ENCODE peak calls at places on chromosomes 12 and 14, in five cellular contexts. M is left ventricle myocardium inferior, U is lower leg skin, T is GM12865, A is lung. W is an unnamed sample.

GRCh38 chr14:71247106-71247505 is 339.8 kb downstream of the PCNX1 start:
- DNase-seq in M (no peak), U (no peak), T (no peak), A (no peak), W (no peak)

GRCh38 chr12:95548056-95548538 is 3.2 kb downstream of the USP44 start:
- DNase-seq in M (peak), U (no peak), T (no peak), A (peak), W (peak)

GRCh38 chr12:95146767-95147166 is 70.5 kb downstream of the FGD6 start:
- DNase-seq in M (no peak), U (no peak), T (no peak), A (no peak), W (no peak)

GRCh38 chr14:89616425-89617141 is 199.6 kb upstream of the FOXN3 start:
- DNase-seq in M (no peak), U (no peak), T (peak), A (no peak), W (no peak)

GRCh38 chr12:77152623-77153193 is 87.3 kb upstream of the E2F7 start:
- DNase-seq in M (no peak), U (no peak), T (no peak), A (no peak), W (no peak)

GRCh38 chr12:62758216-62758615 is 176.7 kb downstream of the PPM1H start:
- DNase-seq in M (no peak), U (no peak), T (peak), A (no peak), W (no peak)

GRCh38 chr12:31749024-31749704 is 20.3 kb upstream of the AMN1 start:
- DNase-seq in M (no peak), U (peak), T (peak), A (peak), W (no peak)

GRCh38 chr12:57103856-57104255 is 7.3 kb downstream of the STAT6 start:
- DNase-seq in M (no peak), U (no peak), T (no peak), A (no peak), W (no peak)

GRCh38 chr12:65656904-65657351 is 167.4 kb upstream of the HMGA2 start:
- DNase-seq in M (no peak), U (no peak), T (peak), A (no peak), W (no peak)

GRCh38 chr14:28774764-28775738 is 8.5 kb downstream of the FOXG1 start:
- DNase-seq in M (no peak), U (no peak), T (no peak), A (no peak), W (no peak)

GRCh38 chr12:120903818-120904773 is at the start of gene SPPL3:
- DNase-seq in M (peak), U (peak), T (peak), A (peak), W (peak)
- TF ChIP-seq CTCF in M (no peak), U (no peak), T (no peak), A (no peak), W (no peak)

GRCh38 chr12:11805043-11805442 is 155.6 kb downstream of the ETV6 start:
- DNase-seq in M (no peak), U (no peak), T (no peak), A (no peak), W (no peak)
- TF ChIP-seq CTCF in M (no peak), U (no peak), T (no peak), A (no peak), W (peak)

DNA sequence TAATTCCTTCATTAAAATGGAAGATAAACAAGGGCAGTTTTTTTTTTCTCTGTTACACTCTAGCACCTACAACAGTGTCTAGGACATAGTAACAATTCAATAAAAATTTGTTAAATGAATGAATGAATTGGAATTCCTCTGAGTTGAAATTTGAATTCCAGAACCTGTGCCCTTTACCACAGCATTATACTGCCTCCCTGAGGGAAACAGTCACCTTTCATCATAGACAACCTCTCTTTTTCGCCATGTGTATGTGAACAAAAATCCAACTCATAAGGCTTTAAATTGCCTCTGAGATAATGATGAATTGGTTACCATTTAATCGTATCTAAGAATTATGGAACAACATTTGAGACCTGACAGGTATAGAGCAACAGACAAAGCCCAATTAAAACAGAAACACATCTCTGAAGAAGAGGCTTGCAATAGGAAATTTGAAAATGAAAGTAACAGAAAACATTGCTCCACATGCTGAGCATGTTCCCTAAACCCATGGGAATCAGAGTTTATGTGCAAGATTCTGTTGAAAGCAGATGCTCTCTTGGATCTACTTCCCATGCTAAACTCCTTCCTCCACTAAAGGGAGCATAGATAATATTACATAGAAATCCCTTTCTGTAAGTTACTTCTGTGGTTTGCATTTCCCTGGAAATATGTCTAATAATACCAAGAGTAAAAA is 657.8 kb downstream of the GALC start:
- DNase-seq in M (no peak), U (no peak), T (no peak), A (no peak), W (no peak)
- TF ChIP-seq CTCF in M (no peak), U (no peak), T (no peak), A (no peak), W (no peak)

DNA sequence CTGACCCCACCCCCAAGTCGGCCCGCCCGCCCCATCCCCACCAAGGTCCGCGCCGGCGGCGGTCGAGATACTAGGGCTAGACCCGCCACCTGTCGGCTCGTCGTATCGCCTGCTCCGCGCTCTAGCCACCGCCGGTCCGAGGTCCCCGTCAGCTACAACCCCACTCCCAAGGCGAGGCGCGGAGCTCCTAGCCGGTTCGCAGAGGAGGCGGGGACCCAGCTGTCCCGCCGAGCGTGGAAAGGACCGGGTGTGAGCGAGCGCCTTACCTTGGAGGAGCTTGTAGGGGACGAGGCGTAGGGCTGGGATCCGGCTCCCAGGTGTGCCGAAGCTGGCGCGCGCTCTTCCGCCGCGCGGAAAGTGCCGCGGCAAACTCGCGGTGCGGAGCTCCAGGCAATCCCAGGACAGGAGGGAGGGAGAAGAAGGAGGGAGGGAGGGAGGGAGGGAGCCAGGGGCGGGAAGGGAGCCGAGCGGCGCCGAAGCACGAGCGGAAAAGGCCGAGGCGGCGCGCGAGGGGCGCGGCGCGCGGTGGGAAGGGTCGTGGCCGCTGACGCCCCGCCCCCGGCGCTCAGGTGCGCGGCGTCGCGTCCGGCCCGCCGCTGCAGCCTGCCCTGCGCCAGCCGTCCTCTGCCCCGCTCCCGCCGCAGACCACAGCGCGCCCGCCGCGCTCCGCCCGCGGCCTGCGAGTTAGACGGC is at the start of gene PAWR:
- DNase-seq in M (peak), U (peak), T (peak), A (peak), W (peak)
- TF ChIP-seq CTCF in M (peak), U (no peak), T (peak), A (no peak), W (no peak)

GRCh38 chr12:113598815-113599406 is 127.2 kb upstream of the LHX5 start:
- DNase-seq in M (no peak), U (no peak), T (no peak), A (no peak), W (no peak)
- TF ChIP-seq CTCF in M (no peak), U (no peak), T (no peak), A (no peak), W (no peak)

DNA sequence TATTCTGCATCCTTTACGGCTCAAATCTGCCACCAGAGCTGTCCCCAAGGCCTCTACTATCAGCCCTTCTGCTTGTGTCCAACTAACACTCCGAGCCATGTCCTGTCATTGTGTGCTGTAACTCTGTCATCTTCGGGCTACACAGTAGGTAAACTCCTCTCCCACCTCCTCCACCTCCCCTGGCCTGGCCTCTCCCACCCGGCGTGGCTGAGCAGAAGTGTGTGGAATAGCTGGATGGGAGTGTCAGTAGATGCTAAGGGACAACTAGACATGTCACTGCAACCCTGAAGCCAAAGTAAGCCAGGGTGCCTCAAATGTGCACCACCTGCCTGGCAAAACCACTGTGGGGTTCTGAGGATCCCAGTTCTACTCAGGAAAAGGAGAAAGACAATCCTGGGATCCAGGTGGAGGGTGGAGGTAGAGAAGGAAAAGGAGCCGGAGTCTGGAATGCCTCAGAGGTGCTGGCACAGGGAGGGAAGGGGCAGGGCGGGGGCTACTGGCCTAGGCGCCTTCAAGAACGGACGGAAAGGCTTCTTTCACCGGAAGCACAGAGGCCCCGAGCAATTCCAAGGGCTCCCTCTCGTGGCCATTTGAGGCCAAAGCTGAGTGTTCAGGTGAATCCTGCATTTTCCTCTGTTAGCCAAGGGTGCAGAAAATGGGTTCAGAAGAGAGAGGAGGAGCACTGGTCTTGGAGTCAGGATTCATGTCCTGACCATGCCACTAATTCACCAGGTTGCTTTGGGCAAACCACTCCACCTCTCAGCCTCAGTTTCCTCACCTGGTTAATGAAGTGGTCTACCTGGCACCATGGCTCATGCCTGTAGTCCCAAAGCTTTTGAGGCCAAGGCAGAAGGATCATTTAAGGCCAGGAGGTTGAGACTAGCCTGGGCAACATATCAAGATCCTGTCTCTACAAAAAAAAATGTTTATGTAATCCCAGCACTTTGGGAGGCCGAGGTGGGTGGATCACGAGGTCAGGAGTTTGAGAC is 20.5 kb upstream of the FAM181A start:
- DNase-seq in M (no peak), U (peak), T (peak), A (peak), W (peak)
- TF ChIP-seq CTCF in M (peak), U (no peak), T (peak), A (peak), W (peak)

GRCh38 chr12:103538397-103538796 is 42.6 kb upstream of the C12orf42 start:
- DNase-seq in M (no peak), U (no peak), T (no peak), A (no peak), W (no peak)

GRCh38 chr12:103547929-103548328 is 39.1 kb upstream of the STAB2 start:
- DNase-seq in M (no peak), U (no peak), T (no peak), A (no peak), W (no peak)

GRCh38 chr12:103540319-103540718 is 44.6 kb upstream of the C12orf42 start:
- DNase-seq in M (no peak), U (no peak), T (peak), A (no peak), W (no peak)

GRCh38 chr12:103546959-103547358 is 40.1 kb upstream of the STAB2 start:
- DNase-seq in M (no peak), U (no peak), T (no peak), A (no peak), W (no peak)

DNA sequence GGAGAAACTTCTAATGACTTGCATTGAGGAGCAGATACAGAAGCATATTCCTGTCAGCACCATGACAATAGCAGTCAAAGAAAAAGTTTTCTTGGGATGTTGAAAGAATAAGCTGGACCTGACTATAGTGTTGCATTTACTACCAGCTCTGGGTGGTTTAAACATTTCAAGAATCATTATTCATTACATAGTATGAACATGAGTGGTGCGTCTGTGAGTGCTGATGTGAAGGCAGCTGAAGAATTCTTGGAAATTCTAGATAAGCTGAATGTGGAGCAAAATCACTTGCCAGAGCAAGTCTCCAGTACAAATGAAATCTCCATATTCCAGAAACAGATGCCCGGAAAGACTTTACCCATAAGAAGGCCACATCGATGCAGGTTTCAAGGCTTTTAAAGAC is 45.0 kb upstream of the STAB2 start:
- DNase-seq in M (no peak), U (no peak), T (no peak), A (no peak), W (no peak)
- TF ChIP-seq CTCF in M (no peak), U (no peak), T (no peak), A (no peak), W (no peak)